ENCODE peak calls at places on chromosomes 4 and X, in eight cellular contexts. M is fibroblast of lung; L is OCI-LY7; N is left lung; C is CD8-positive, alpha-beta memory T cell; X is iPS DF 6.9; Q is endodermal cell; G is IMR-90. J is an unnamed sample. For H3K36me3 and H3K4me1, the result is how much of the 10 kb centered on the place peaks cover.

GRCh38 chrX:150316564-150316963 is 46.6 kb upstream of the MAMLD1 start:
- DNase-seq in M (no peak), L (no peak), N (no peak), C (no peak), X (no peak), Q (peak), G (no peak), J (no peak)

GRCh38 chrX:37349131-37350033 is at the start of gene PRRG1:
- DNase-seq in M (peak), L (no peak), N (peak), C (no peak), X (peak), Q (peak), G (peak), J (peak)

GRCh38 chr4:6369035-6369434 is 99.4 kb downstream of the WFS1 start:
- DNase-seq in M (no peak), L (no peak), N (no peak), C (no peak), X (no peak), Q (no peak), G (no peak), J (no peak)

GRCh38 chr4:152283806-152284470 is 252.0 kb downstream of the FBXW7 start:
- DNase-seq in M (no peak), L (no peak), N (no peak), C (no peak), X (no peak), Q (no peak), G (no peak), J (no peak)

GRCh38 chr4:119570401-119570800 is 58.2 kb downstream of the PDE5A start:
- DNase-seq in M (peak), L (no peak), N (no peak), C (no peak), X (no peak), Q (no peak), G (peak), J (no peak)

GRCh38 chr4:138815811-138816210 is 199.8 kb upstream of the NOCT start:
- DNase-seq in M (no peak), L (no peak), N (no peak), C (no peak), X (no peak), Q (no peak), G (no peak), J (no peak)

GRCh38 chr4:41719417-41719816 is 29.1 kb downstream of the PHOX2B start:
- DNase-seq in M (no peak), L (no peak), N (no peak), C (no peak), X (no peak), Q (no peak), G (peak), J (no peak)

GRCh38 chr4:18932940-18933339 is 911.4 kb upstream of the LCORL start:
- DNase-seq in M (no peak), L (no peak), N (no peak), C (no peak), X (no peak), Q (no peak), G (no peak), J (no peak)

GRCh38 chr4:105994061-105994460 is 98.8 kb downstream of the NPNT start:
- DNase-seq in M (no peak), L (no peak), N (no peak), C (no peak), X (no peak), Q (no peak), G (no peak), J (no peak)

GRCh38 chr4:10783351-10783750 is 98.8 kb upstream of the CLNK start:
- DNase-seq in M (peak), L (no peak), N (no peak), C (no peak), X (no peak), Q (no peak), G (peak), J (no peak)

GRCh38 chrX:118655561-118656246 is 71.7 kb upstream of the IL13RA1 start:
- DNase-seq in M (peak), L (no peak), N (no peak), C (no peak), X (no peak), Q (no peak), G (peak), J (no peak)

GRCh38 chr4:108172231-108172779 is 3.6 kb upstream of the LEF1 start:
- DNase-seq in M (peak), L (peak), N (no peak), C (no peak), X (no peak), Q (no peak), G (no peak), J (peak)
- H3K36me3 ChIP-seq in M (under half), L (under half), N (under half), C (under half), X (under half), Q (under half), G (under half), J (under half)

DNA sequence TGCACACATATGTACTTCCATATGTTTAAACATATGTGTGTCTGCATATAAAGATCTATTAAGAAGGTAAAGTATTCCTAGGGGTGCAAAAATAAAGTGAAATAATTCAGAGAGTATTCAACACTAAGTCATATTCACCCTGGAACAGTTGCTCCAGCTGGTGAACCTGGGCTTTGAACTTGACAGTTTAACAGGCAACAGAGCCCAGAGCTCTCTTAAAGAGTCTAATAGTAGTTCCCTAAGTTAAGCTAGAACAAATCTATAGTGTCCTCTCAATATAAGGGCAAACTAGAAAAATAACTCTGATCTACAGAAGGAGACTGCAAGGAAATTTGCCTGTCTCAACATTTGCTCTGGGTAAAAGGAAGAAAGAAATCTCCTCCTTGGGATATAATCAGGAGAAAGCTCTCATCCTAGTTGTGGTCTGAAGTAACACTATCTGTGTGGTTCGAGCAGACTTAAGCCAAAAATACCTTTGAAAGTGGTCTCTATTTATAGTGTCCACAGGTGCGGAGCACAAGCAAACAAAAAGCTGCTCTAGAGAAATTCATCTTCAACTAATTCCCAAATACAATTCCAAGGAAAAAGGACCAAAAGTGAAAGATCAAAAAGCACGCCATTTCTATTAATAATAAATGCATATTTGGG is 29.9 kb downstream of the VEGFC start:
- DNase-seq in M (no peak), L (no peak), N (no peak), C (no peak), X (no peak), Q (no peak), G (no peak), J (no peak)
- H3K4me1 ChIP-seq in M (under half), L (under half), N (under half), C (under half), X (under half), Q (under half), G (under half), J (under half)

GRCh38 chrX:48703228-48703627 is 6.7 kb downstream of the SUV39H1 start:
- DNase-seq in M (no peak), L (no peak), N (no peak), C (no peak), X (no peak), Q (no peak), G (no peak), J (no peak)
- H3K36me3 ChIP-seq in M (under half), L (half or more), N (under half), C (under half), X (under half), Q (under half), G (under half), J (under half)

GRCh38 chr4:186569533-186570192 is 14.3 kb upstream of the MTNR1A start:
- DNase-seq in M (no peak), L (no peak), N (no peak), C (no peak), X (no peak), Q (no peak), G (no peak), J (no peak)
- H3K4me1 ChIP-seq in M (under half), L (under half), N (under half), C (under half), X (under half), Q (under half), G (under half), J (under half)

DNA sequence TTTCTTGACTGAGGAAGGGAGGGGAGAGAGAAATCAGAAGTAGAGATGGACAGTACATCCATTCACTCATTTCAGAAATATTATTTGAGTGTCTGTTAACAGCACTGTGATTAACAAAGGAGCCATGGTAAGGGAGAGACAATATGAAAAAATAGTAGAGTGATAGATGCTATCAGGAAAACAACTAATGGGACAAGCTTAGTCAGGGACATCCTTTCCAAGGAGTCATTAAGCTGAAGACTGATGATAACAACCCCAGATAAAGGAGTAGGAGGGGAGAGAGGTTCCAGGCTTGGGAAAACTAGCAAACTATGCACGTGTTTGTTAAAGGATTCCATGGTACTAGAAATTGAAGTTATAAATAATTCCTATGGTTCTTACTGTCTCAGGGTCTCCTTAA is 122.2 kb downstream of the CBR4 start:
- DNase-seq in M (no peak), L (no peak), N (no peak), C (no peak), X (no peak), Q (no peak), G (no peak), J (no peak)
- H3K36me3 ChIP-seq in M (under half), L (under half), N (under half), C (under half), X (under half), Q (half or more), G (under half), J (under half)

J was measured in transverse colon.